ENCODE peak calls at places on chromosome 2, in five cellular contexts. D, H, Z, M and S are unnamed samples.

GRCh38 chr2:160651416-160652200 is 158.0 kb upstream of the RBMS1 start:
- DNase-seq in D (no peak), H (peak), M (no peak), Z (no peak), S (peak)

GRCh38 chr2:181678744-181679543 is 1.4 kb downstream of the NEUROD1 start:
- DNase-seq in M (no peak), D (no peak), H (no peak), Z (no peak), S (no peak)

GRCh38 chr2:160252278-160252887 is 52.3 kb upstream of the ITGB6 start:
- DNase-seq in H (no peak), M (peak), D (no peak), Z (no peak), S (peak)

GRCh38 chr2:54557601-54558187 is 101.6 kb downstream of the SPTBN1 start:
- DNase-seq in D (no peak), M (peak), H (no peak), Z (peak), S (peak)

GRCh38 chr2:44793322-44793870 is 148.1 kb upstream of the SIX3 start:
- DNase-seq in M (peak), H (no peak), Z (no peak), D (no peak), S (no peak)

GRCh38 chr2:197878792-197879191 is 74.4 kb downstream of the PLCL1 start:
- DNase-seq in M (no peak), H (no peak), Z (no peak), D (no peak), S (no peak)

GRCh38 chr2:240297553-240298315 is 137.7 kb upstream of the GPC1 start:
- DNase-seq in H (peak), Z (no peak), D (no peak), M (no peak), S (no peak)

GRCh38 chr2:29033172-29033571 is 41.2 kb downstream of the PCARE start:
- DNase-seq in H (peak), Z (no peak), M (no peak), D (no peak), S (no peak)

GRCh38 chr2:165114345-165114943 is 89.4 kb downstream of the SCN3A start:
- DNase-seq in M (no peak), D (no peak), Z (no peak), H (no peak), S (peak)

GRCh38 chr2:181231886-181232644 is 225.1 kb upstream of the ITGA4 start:
- DNase-seq in Z (no peak), D (no peak), H (peak), M (no peak), S (peak)

GRCh38 chr2:239399404-239399999 is 1.3 kb downstream of the HDAC4 start:
- DNase-seq in Z (no peak), D (no peak), M (no peak), H (peak), S (no peak)

GRCh38 chr2:106223347-106223746 is 29.2 kb upstream of the UXS1 start:
- DNase-seq in Z (no peak), D (no peak), H (no peak), M (no peak), S (no peak)

GRCh38 chr2:30127016-30127893 is 19.6 kb upstream of the YPEL5 start:
- DNase-seq in H (peak), M (no peak), Z (no peak), D (no peak), S (no peak)

GRCh38 chr2:217357886-217358620 is 498.2 kb upstream of the TNP1 start:
- DNase-seq in D (no peak), H (no peak), Z (no peak), M (no peak), S (no peak)

GRCh38 chr2:106963893-106964292 is 77.9 kb upstream of the ST6GAL2 start:
- DNase-seq in H (no peak), D (no peak), M (no peak), Z (no peak), S (no peak)

GRCh38 chr2:44722002-44722625 is 219.4 kb upstream of the SIX3 start:
- DNase-seq in H (no peak), D (no peak), Z (no peak), M (peak), S (no peak)